ENCODE peak calls at places on chromosomes 2 and 18, in six cellular contexts. C is aorta, P is heart left ventricle, M is left ventricle myocardium inferior, O is Panc1, E is right lobe of liver. Z is an unnamed sample.

GRCh38 chr2:113083311-113083710 is 15.5 kb downstream of the IL1F10 start:
- DNase-seq in C (no peak), P (no peak), M (no peak), O (no peak), E (no peak), Z (no peak)

GRCh38 chr18:21722687-21723086 is 17.9 kb upstream of the MIB1 start:
- DNase-seq in C (no peak), P (no peak), M (no peak), O (no peak), E (no peak), Z (no peak)

GRCh38 chr18:50879302-50880107 is 587 bp downstream of the ME2 start:
- DNase-seq in C (no peak), P (no peak), M (no peak), O (no peak), E (no peak), Z (no peak)

GRCh38 chr18:45687617-45688016 is 36.4 kb upstream of the SLC14A1 start:
- DNase-seq in C (no peak), P (no peak), M (no peak), O (no peak), E (no peak), Z (no peak)

GRCh38 chr2:37571571-37572136 is 99.8 kb downstream of the CDC42EP3 start:
- DNase-seq in C (no peak), P (no peak), M (no peak), O (no peak), E (no peak), Z (peak)

GRCh38 chr2:121076885-121077549 is 208.0 kb downstream of the TFCP2L1 start:
- DNase-seq in C (peak), P (peak), M (peak), O (no peak), E (peak), Z (no peak)

GRCh38 chr2:232350804-232351685 is 27.5 kb upstream of the ALPP start:
- DNase-seq in C (peak), P (no peak), M (no peak), O (no peak), E (peak), Z (no peak)

GRCh38 chr2:198615972-198616371 is 811.6 kb downstream of the PLCL1 start:
- DNase-seq in C (no peak), P (no peak), M (no peak), O (no peak), E (no peak), Z (no peak)

GRCh38 chr2:127083819-127084503 is 23.0 kb downstream of the BIN1 start:
- DNase-seq in C (peak), P (peak), M (peak), O (no peak), E (peak), Z (peak)

GRCh38 chr2:224268441-224268840 is 133.5 kb downstream of the FAM124B start:
- DNase-seq in C (no peak), P (no peak), M (no peak), O (no peak), E (no peak), Z (no peak)

GRCh38 chr2:231530099-231531085 is at the start of gene NMUR1:
- DNase-seq in C (peak), P (peak), M (peak), O (no peak), E (peak), Z (no peak)

DNA sequence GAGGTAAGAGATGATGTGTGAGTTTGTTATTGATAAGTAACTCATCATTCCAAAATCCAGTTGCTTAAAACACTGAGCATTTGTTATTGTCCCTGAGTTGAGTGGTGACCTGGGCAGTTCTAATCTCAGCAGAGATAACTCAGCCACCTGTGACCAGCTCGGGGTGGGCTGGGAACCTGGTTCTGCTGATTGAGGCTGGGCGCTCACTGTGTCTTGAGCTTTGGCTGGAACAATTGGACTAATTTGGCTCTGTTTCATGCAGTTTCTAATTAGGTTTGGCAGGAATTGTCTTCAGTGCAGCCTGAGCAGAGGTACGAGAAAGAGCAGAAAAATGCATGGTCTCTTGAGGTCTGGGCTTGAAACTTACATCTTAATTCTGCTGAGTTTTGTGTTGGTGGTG is 144.7 kb downstream of the RNF144A start:
- DNase-seq in C (no peak), P (no peak), M (no peak), O (no peak), E (no peak), Z (no peak)
- H3K27ac ChIP-seq in C (peak), P (no peak), M (no peak), O (no peak), E (no peak), Z (no peak)

DNA sequence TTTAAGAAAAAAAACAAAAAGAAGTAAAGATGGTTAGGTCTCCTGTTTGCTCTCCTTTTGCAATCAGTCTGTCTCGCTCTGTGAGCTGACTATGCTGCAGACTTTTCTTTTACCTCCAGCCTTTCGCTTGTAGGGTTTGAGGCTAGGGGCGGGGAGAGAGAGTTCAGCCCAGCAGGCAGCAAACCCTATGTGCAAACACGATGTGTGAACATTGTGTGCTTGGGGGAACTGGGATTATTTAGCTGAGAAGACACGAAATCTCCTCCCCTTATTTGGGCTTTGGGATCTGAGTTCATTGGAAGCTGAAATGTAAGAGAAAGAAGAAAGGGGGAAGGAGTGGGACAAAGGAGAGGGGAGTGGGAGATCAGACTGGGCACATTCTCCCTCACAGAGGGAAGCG is 189.5 kb upstream of the TNP1 start:
- DNase-seq in C (no peak), P (no peak), M (no peak), O (no peak), E (no peak), Z (no peak)
- H3K27ac ChIP-seq in C (no peak), P (no peak), M (peak), O (no peak), E (no peak), Z (no peak)

GRCh38 chr18:64966667-64967066 is 784.1 kb upstream of the CDH7 start:
- DNase-seq in C (no peak), P (peak), M (peak), O (no peak), E (no peak), Z (no peak)

GRCh38 chr18:64974378-64975125 is 776.3 kb upstream of the CDH7 start:
- DNase-seq in C (no peak), P (no peak), M (no peak), O (no peak), E (no peak), Z (no peak)

GRCh38 chr18:64972545-64972944 is 778.3 kb upstream of the CDH7 start:
- DNase-seq in C (no peak), P (no peak), M (no peak), O (no peak), E (no peak), Z (no peak)
- H3K27ac ChIP-seq in C (no peak), P (peak), M (peak), O (no peak), E (no peak), Z (no peak)

GRCh38 chr18:474416-474815 is 26.1 kb downstream of the COLEC12 start:
- DNase-seq in C (no peak), P (no peak), M (no peak), O (no peak), E (no peak), Z (no peak)

GRCh38 chr18:477565-477964 is 22.9 kb downstream of the COLEC12 start:
- DNase-seq in C (no peak), P (no peak), M (no peak), O (no peak), E (no peak), Z (no peak)

GRCh38 chr18:478679-479078 is 21.8 kb downstream of the COLEC12 start:
- DNase-seq in C (no peak), P (no peak), M (no peak), O (no peak), E (no peak), Z (no peak)

GRCh38 chr18:475202-475624 is 25.3 kb downstream of the COLEC12 start:
- DNase-seq in C (no peak), P (peak), M (no peak), O (no peak), E (no peak), Z (no peak)

GRCh38 chr18:476368-476767 is 24.1 kb downstream of the COLEC12 start:
- DNase-seq in C (no peak), P (no peak), M (no peak), O (no peak), E (no peak), Z (no peak)
- H3K27ac ChIP-seq in C (no peak), P (no peak), M (peak), O (no peak), E (no peak), Z (peak)

GRCh38 chr2:238032755-238033337 is 28.0 kb upstream of the SCLY start:
- DNase-seq in C (no peak), P (no peak), M (no peak), O (no peak), E (no peak), Z (no peak)
- H3K27ac ChIP-seq in C (no peak), P (no peak), M (no peak), O (no peak), E (no peak), Z (no peak)

GRCh38 chr18:6414118-6414722 is 491 bp downstream of the L3MBTL4 start:
- DNase-seq in C (peak), P (peak), M (peak), O (no peak), E (peak), Z (peak)
- H3K27ac ChIP-seq in C (no peak), P (peak), M (peak), O (no peak), E (peak), Z (peak)